ENCODE peak calls at places on chromosome 21, in ten cellular contexts. One of them, this sample, is unnamed.
A peak's percentile ranks its signal among the peaks of the same experiment; 100 is the strongest.

GRCh38 chr21:45611296-45611695 is 32.2 kb upstream of the PCBP3 start:
- DNase-seq in left ventricle myocardium inferior: no peak
- DNase-seq in small intestine: no peak
- DNase-seq in CD8-positive, alpha-beta T cell: no peak
- DNase-seq in esophagus muscularis mucosa: no peak
- DNase-seq in osteoblast: no peak
- DNase-seq in breast epithelium: no peak
- DNase-seq in adrenal gland: no peak
- DNase-seq in brain microvascular endothelial cell: no peak
- DNase-seq in tibial artery: peak; percentile 19
- DNase-seq in this sample: no peak

GRCh38 chr21:31668651-31669491 is 9.4 kb downstream of the SOD1 start:
- DNase-seq in left ventricle myocardium inferior: no peak
- DNase-seq in small intestine: no peak
- DNase-seq in CD8-positive, alpha-beta T cell: no peak
- DNase-seq in esophagus muscularis mucosa: no peak
- DNase-seq in osteoblast: no peak
- DNase-seq in breast epithelium: no peak
- DNase-seq in adrenal gland: no peak
- DNase-seq in brain microvascular endothelial cell: no peak
- DNase-seq in tibial artery: no peak
- DNase-seq in this sample: no peak

GRCh38 chr21:38761531-38761930 is 44.2 kb upstream of the ETS2 start:
- DNase-seq in left ventricle myocardium inferior: no peak
- DNase-seq in small intestine: no peak
- DNase-seq in CD8-positive, alpha-beta T cell: no peak
- DNase-seq in esophagus muscularis mucosa: no peak
- DNase-seq in osteoblast: no peak
- DNase-seq in breast epithelium: no peak
- DNase-seq in adrenal gland: no peak
- DNase-seq in brain microvascular endothelial cell: no peak
- DNase-seq in tibial artery: no peak
- DNase-seq in this sample: no peak

GRCh38 chr21:34722684-34723300 is 54.0 kb downstream of the CLIC6 start:
- DNase-seq in left ventricle myocardium inferior: no peak
- DNase-seq in small intestine: no peak
- DNase-seq in CD8-positive, alpha-beta T cell: no peak
- DNase-seq in esophagus muscularis mucosa: no peak
- DNase-seq in osteoblast: no peak
- DNase-seq in breast epithelium: no peak
- DNase-seq in adrenal gland: no peak
- DNase-seq in brain microvascular endothelial cell: no peak
- DNase-seq in tibial artery: no peak
- DNase-seq in this sample: no peak

GRCh38 chr21:34852438-34852837 is 183.6 kb downstream of the CLIC6 start:
- DNase-seq in left ventricle myocardium inferior: no peak
- DNase-seq in small intestine: no peak
- DNase-seq in CD8-positive, alpha-beta T cell: no peak
- DNase-seq in esophagus muscularis mucosa: no peak
- DNase-seq in osteoblast: no peak
- DNase-seq in breast epithelium: no peak
- DNase-seq in adrenal gland: no peak
- DNase-seq in brain microvascular endothelial cell: no peak
- DNase-seq in tibial artery: no peak
- DNase-seq in this sample: no peak

GRCh38 chr21:46610018-46610701 is 5.3 kb upstream of the S100B start:
- DNase-seq in left ventricle myocardium inferior: no peak
- DNase-seq in small intestine: no peak
- DNase-seq in CD8-positive, alpha-beta T cell: no peak
- DNase-seq in esophagus muscularis mucosa: no peak
- DNase-seq in osteoblast: no peak
- DNase-seq in breast epithelium: no peak
- DNase-seq in adrenal gland: no peak
- DNase-seq in brain microvascular endothelial cell: no peak
- DNase-seq in tibial artery: no peak
- DNase-seq in this sample: no peak

GRCh38 chr21:25501448-25501847 is 105.8 kb downstream of the MRPL39 start:
- DNase-seq in left ventricle myocardium inferior: no peak
- DNase-seq in small intestine: no peak
- DNase-seq in CD8-positive, alpha-beta T cell: no peak
- DNase-seq in esophagus muscularis mucosa: no peak
- DNase-seq in osteoblast: no peak
- DNase-seq in breast epithelium: no peak
- DNase-seq in adrenal gland: no peak
- DNase-seq in brain microvascular endothelial cell: no peak
- DNase-seq in tibial artery: no peak
- DNase-seq in this sample: no peak

GRCh38 chr21:39714331-39714730 is 30.7 kb upstream of the IGSF5 start:
- DNase-seq in left ventricle myocardium inferior: no peak
- DNase-seq in small intestine: no peak
- DNase-seq in CD8-positive, alpha-beta T cell: no peak
- DNase-seq in esophagus muscularis mucosa: no peak
- DNase-seq in osteoblast: no peak
- DNase-seq in breast epithelium: no peak
- DNase-seq in adrenal gland: no peak
- DNase-seq in brain microvascular endothelial cell: no peak
- DNase-seq in tibial artery: no peak
- DNase-seq in this sample: no peak

GRCh38 chr21:46220275-46220810 is 8.2 kb downstream of the LSS start:
- DNase-seq in left ventricle myocardium inferior: no peak
- DNase-seq in small intestine: no peak
- DNase-seq in CD8-positive, alpha-beta T cell: no peak
- DNase-seq in esophagus muscularis mucosa: no peak
- DNase-seq in osteoblast: no peak
- DNase-seq in breast epithelium: peak; percentile 12
- DNase-seq in adrenal gland: no peak
- DNase-seq in brain microvascular endothelial cell: no peak
- DNase-seq in tibial artery: no peak
- DNase-seq in this sample: no peak

GRCh38 chr21:26042181-26042876 is 128.2 kb downstream of the APP start:
- DNase-seq in left ventricle myocardium inferior: no peak
- DNase-seq in small intestine: no peak
- DNase-seq in CD8-positive, alpha-beta T cell: no peak
- DNase-seq in esophagus muscularis mucosa: no peak
- DNase-seq in osteoblast: no peak
- DNase-seq in breast epithelium: no peak
- DNase-seq in adrenal gland: no peak
- DNase-seq in brain microvascular endothelial cell: no peak
- DNase-seq in tibial artery: no peak
- DNase-seq in this sample: no peak

GRCh38 chr21:17930102-17930501 is 110.9 kb upstream of the C21orf91 start:
- DNase-seq in left ventricle myocardium inferior: no peak
- DNase-seq in small intestine: no peak
- DNase-seq in CD8-positive, alpha-beta T cell: no peak
- DNase-seq in esophagus muscularis mucosa: no peak
- DNase-seq in osteoblast: no peak
- DNase-seq in breast epithelium: no peak
- DNase-seq in adrenal gland: no peak
- DNase-seq in brain microvascular endothelial cell: no peak
- DNase-seq in tibial artery: no peak
- DNase-seq in this sample: no peak

GRCh38 chr21:26119906-26120305 is 50.7 kb downstream of the APP start:
- DNase-seq in left ventricle myocardium inferior: no peak
- DNase-seq in small intestine: no peak
- DNase-seq in CD8-positive, alpha-beta T cell: no peak
- DNase-seq in esophagus muscularis mucosa: no peak
- DNase-seq in osteoblast: no peak
- DNase-seq in breast epithelium: no peak
- DNase-seq in adrenal gland: no peak
- DNase-seq in brain microvascular endothelial cell: no peak
- DNase-seq in tibial artery: no peak
- DNase-seq in this sample: no peak

GRCh38 chr21:40204956-40205355 is 337.7 kb downstream of the PCP4 start:
- DNase-seq in left ventricle myocardium inferior: no peak
- DNase-seq in small intestine: no peak
- DNase-seq in CD8-positive, alpha-beta T cell: no peak
- DNase-seq in esophagus muscularis mucosa: no peak
- DNase-seq in osteoblast: no peak
- DNase-seq in breast epithelium: no peak
- DNase-seq in adrenal gland: no peak
- DNase-seq in brain microvascular endothelial cell: no peak
- DNase-seq in tibial artery: no peak
- DNase-seq in this sample: no peak

GRCh38 chr21:26443867-26444266 is 129.2 kb downstream of the CYYR1 start:
- DNase-seq in left ventricle myocardium inferior: no peak
- DNase-seq in small intestine: no peak
- DNase-seq in CD8-positive, alpha-beta T cell: no peak
- DNase-seq in esophagus muscularis mucosa: no peak
- DNase-seq in osteoblast: no peak
- DNase-seq in breast epithelium: no peak
- DNase-seq in adrenal gland: no peak
- DNase-seq in brain microvascular endothelial cell: no peak
- DNase-seq in tibial artery: no peak
- DNase-seq in this sample: no peak

GRCh38 chr21:44964381-44964780 is 24.6 kb downstream of the SLX9 start:
- DNase-seq in left ventricle myocardium inferior: no peak
- DNase-seq in small intestine: no peak
- DNase-seq in CD8-positive, alpha-beta T cell: no peak
- DNase-seq in esophagus muscularis mucosa: no peak
- DNase-seq in osteoblast: no peak
- DNase-seq in breast epithelium: no peak
- DNase-seq in adrenal gland: no peak
- DNase-seq in brain microvascular endothelial cell: no peak
- DNase-seq in tibial artery: no peak
- DNase-seq in this sample: no peak

GRCh38 chr21:31265293-31265692 is 78.8 kb downstream of the TIAM1 start:
- DNase-seq in left ventricle myocardium inferior: peak; percentile 66
- DNase-seq in small intestine: no peak
- DNase-seq in CD8-positive, alpha-beta T cell: no peak
- DNase-seq in esophagus muscularis mucosa: no peak
- DNase-seq in osteoblast: no peak
- DNase-seq in breast epithelium: no peak
- DNase-seq in adrenal gland: no peak
- DNase-seq in brain microvascular endothelial cell: no peak
- DNase-seq in tibial artery: no peak
- DNase-seq in this sample: no peak

GRCh38 chr21:39525129-39525528 is 73.4 kb downstream of the SH3BGR start:
- DNase-seq in left ventricle myocardium inferior: peak; percentile 42
- DNase-seq in small intestine: no peak
- DNase-seq in CD8-positive, alpha-beta T cell: no peak
- DNase-seq in esophagus muscularis mucosa: peak; percentile 64
- DNase-seq in osteoblast: no peak
- DNase-seq in breast epithelium: no peak
- DNase-seq in adrenal gland: no peak
- DNase-seq in brain microvascular endothelial cell: no peak
- DNase-seq in tibial artery: no peak
- DNase-seq in this sample: no peak

GRCh38 chr21:46559291-46559983 is 45.4 kb downstream of the S100B start:
- DNase-seq in left ventricle myocardium inferior: no peak
- DNase-seq in small intestine: peak; percentile 9
- DNase-seq in CD8-positive, alpha-beta T cell: peak; percentile 57
- DNase-seq in esophagus muscularis mucosa: peak; percentile 87
- DNase-seq in osteoblast: peak; percentile 64
- DNase-seq in breast epithelium: no peak
- DNase-seq in adrenal gland: peak; percentile 36
- DNase-seq in brain microvascular endothelial cell: no peak
- DNase-seq in tibial artery: no peak
- DNase-seq in this sample: no peak

DNA sequence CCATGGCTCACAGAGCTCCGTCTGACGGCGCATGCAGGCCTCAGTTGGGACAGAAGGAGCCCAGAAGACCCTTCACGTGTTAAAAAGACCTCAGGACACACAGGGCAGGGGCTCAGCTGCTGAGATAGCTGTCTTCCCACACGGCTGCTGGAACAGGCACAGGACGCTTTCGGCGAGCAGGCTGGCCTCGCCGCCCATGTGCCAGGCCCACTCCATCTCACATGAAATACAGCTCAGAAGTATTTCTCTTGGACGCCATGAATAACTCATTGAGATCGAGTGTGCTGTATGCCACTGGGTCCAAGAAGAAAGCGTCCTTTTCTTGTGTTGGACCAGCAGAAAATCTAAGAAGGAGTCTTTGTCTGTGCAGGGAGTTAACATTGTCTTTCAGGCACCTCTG is 69.6 kb downstream of the SIM2 start:
- DNase-seq in left ventricle myocardium inferior: no peak
- DNase-seq in small intestine: no peak
- DNase-seq in CD8-positive, alpha-beta T cell: no peak
- DNase-seq in esophagus muscularis mucosa: no peak
- DNase-seq in osteoblast: peak; percentile 71
- DNase-seq in breast epithelium: no peak
- DNase-seq in adrenal gland: no peak
- DNase-seq in brain microvascular endothelial cell: no peak
- DNase-seq in tibial artery: no peak
- DNase-seq in this sample: no peak
- H3K27ac ChIP-seq in left ventricle myocardium inferior: peak overlapping the region; percentile 52
- H3K27ac ChIP-seq in small intestine: no peak overlapping the region
- H3K27ac ChIP-seq in CD8-positive, alpha-beta T cell: no peak overlapping the region
- H3K27ac ChIP-seq in esophagus muscularis mucosa: no peak overlapping the region
- H3K27ac ChIP-seq in osteoblast: no peak overlapping the region
- H3K27ac ChIP-seq in breast epithelium: no peak overlapping the region
- H3K27ac ChIP-seq in adrenal gland: no peak overlapping the region
- H3K27ac ChIP-seq in brain microvascular endothelial cell: no peak overlapping the region
- H3K27ac ChIP-seq in tibial artery: no peak overlapping the region
- H3K27ac ChIP-seq in this sample: peak overlapping the region; percentile 87

GRCh38 chr21:29305068-29305467 is 6.3 kb downstream of the BACH1 start:
- DNase-seq in left ventricle myocardium inferior: no peak
- DNase-seq in small intestine: no peak
- DNase-seq in CD8-positive, alpha-beta T cell: no peak
- DNase-seq in esophagus muscularis mucosa: no peak
- DNase-seq in osteoblast: no peak
- DNase-seq in breast epithelium: no peak
- DNase-seq in adrenal gland: peak; percentile 41
- DNase-seq in brain microvascular endothelial cell: no peak
- DNase-seq in tibial artery: no peak
- DNase-seq in this sample: no peak
- H3K27ac ChIP-seq in left ventricle myocardium inferior: no peak overlapping the region
- H3K27ac ChIP-seq in small intestine: no peak overlapping the region
- H3K27ac ChIP-seq in CD8-positive, alpha-beta T cell: no peak overlapping the region
- H3K27ac ChIP-seq in esophagus muscularis mucosa: peak overlapping the region; percentile 97
- H3K27ac ChIP-seq in osteoblast: peak overlapping the region; percentile 61
- H3K27ac ChIP-seq in breast epithelium: no peak overlapping the region
- H3K27ac ChIP-seq in adrenal gland: peak overlapping the region; percentile 25
- H3K27ac ChIP-seq in brain microvascular endothelial cell: no peak overlapping the region
- H3K27ac ChIP-seq in tibial artery: no peak overlapping the region
- H3K27ac ChIP-seq in this sample: no peak overlapping the region

GRCh38 chr21:42069327-42069726 is 1.8 kb upstream of the UMODL1 start:
- DNase-seq in left ventricle myocardium inferior: no peak
- DNase-seq in small intestine: no peak
- DNase-seq in CD8-positive, alpha-beta T cell: no peak
- DNase-seq in esophagus muscularis mucosa: no peak
- DNase-seq in osteoblast: no peak
- DNase-seq in breast epithelium: no peak
- DNase-seq in adrenal gland: no peak
- DNase-seq in brain microvascular endothelial cell: no peak
- DNase-seq in tibial artery: no peak
- DNase-seq in this sample: no peak
- H3K27ac ChIP-seq in left ventricle myocardium inferior: no peak overlapping the region
- H3K27ac ChIP-seq in small intestine: no peak overlapping the region
- H3K27ac ChIP-seq in CD8-positive, alpha-beta T cell: no peak overlapping the region
- H3K27ac ChIP-seq in esophagus muscularis mucosa: no peak overlapping the region
- H3K27ac ChIP-seq in osteoblast: no peak overlapping the region
- H3K27ac ChIP-seq in breast epithelium: no peak overlapping the region
- H3K27ac ChIP-seq in adrenal gland: no peak overlapping the region
- H3K27ac ChIP-seq in brain microvascular endothelial cell: no peak overlapping the region
- H3K27ac ChIP-seq in tibial artery: no peak overlapping the region
- H3K27ac ChIP-seq in this sample: no peak overlapping the region

DNA sequence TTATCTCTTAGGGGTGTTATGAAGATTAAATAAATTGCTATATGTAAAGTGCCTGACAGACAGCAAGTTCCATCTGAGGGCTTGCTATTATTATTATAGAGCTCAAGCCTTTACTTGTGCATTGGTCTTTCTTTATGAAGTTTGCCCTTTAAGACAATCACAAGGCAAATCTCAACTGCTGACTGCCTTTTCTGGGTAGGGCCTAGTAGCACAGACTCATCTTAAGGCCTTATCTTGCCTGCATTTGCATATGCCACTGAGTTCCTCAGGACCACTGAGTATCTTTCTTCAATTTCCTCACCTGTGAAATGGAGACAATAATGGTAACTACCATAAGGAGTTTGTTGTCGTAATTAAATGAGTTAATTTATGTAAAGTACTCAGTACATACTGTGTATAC is 230.8 kb downstream of the NRIP1 start:
- DNase-seq in left ventricle myocardium inferior: no peak
- DNase-seq in small intestine: no peak
- DNase-seq in CD8-positive, alpha-beta T cell: no peak
- DNase-seq in esophagus muscularis mucosa: no peak
- DNase-seq in osteoblast: no peak
- DNase-seq in breast epithelium: no peak
- DNase-seq in adrenal gland: no peak
- DNase-seq in brain microvascular endothelial cell: no peak
- DNase-seq in tibial artery: no peak
- DNase-seq in this sample: no peak
- H3K27ac ChIP-seq in left ventricle myocardium inferior: no peak overlapping the region
- H3K27ac ChIP-seq in small intestine: no peak overlapping the region
- H3K27ac ChIP-seq in CD8-positive, alpha-beta T cell: no peak overlapping the region
- H3K27ac ChIP-seq in esophagus muscularis mucosa: no peak overlapping the region
- H3K27ac ChIP-seq in osteoblast: no peak overlapping the region
- H3K27ac ChIP-seq in breast epithelium: no peak overlapping the region
- H3K27ac ChIP-seq in adrenal gland: no peak overlapping the region
- H3K27ac ChIP-seq in brain microvascular endothelial cell: no peak overlapping the region
- H3K27ac ChIP-seq in tibial artery: no peak overlapping the region
- H3K27ac ChIP-seq in this sample: no peak overlapping the region